ENCODE peak calls at places on chromosomes 3 and 15, in seven cellular contexts. One of them, this sample, is unnamed.

GRCh38 chr15:69415381-69415780 is 1.2 kb downstream of the KIF23 start:
- DNase-seq in A673: peak
- DNase-seq in activated CD8-positive, alpha-beta T cell treated with anti-CD3 and anti-CD28 coated beads, Interleukin-2, amount 10 ng/mL, durations not matched to agents 7 days and 5 days: no peak
- DNase-seq in adipocyte: peak
- DNase-seq in GM12878: no peak
- DNase-seq in activated T-cell treated with anti-CD3 and anti-CD28 coated beads, Interleukin-2, amount 50 U/mL, for 1 hour: no peak
- DNase-seq in H1: no peak
- DNase-seq in this sample: no peak

GRCh38 chr3:158105124-158105709 is 1.0 kb downstream of the SHOX2 start:
- DNase-seq in H1: peak
- DNase-seq in A673: no peak
- DNase-seq in activated CD8-positive, alpha-beta T cell treated with anti-CD3 and anti-CD28 coated beads, Interleukin-2, amount 10 ng/mL, durations not matched to agents 7 days and 5 days: no peak
- DNase-seq in activated T-cell treated with anti-CD3 and anti-CD28 coated beads, Interleukin-2, amount 50 U/mL, for 1 hour: no peak
- DNase-seq in GM12878: no peak
- DNase-seq in adipocyte: peak
- DNase-seq in this sample: no peak

GRCh38 chr3:192816274-192816853 is 89.0 kb upstream of the FGF12 start:
- DNase-seq in GM12878: no peak
- DNase-seq in A673: peak
- DNase-seq in H1: no peak
- DNase-seq in adipocyte: peak
- DNase-seq in activated CD8-positive, alpha-beta T cell treated with anti-CD3 and anti-CD28 coated beads, Interleukin-2, amount 10 ng/mL, durations not matched to agents 7 days and 5 days: no peak
- DNase-seq in activated T-cell treated with anti-CD3 and anti-CD28 coated beads, Interleukin-2, amount 50 U/mL, for 1 hour: no peak
- DNase-seq in this sample: no peak

GRCh38 chr3:57397175-57398026 is 104.9 kb upstream of the ASB14 start:
- DNase-seq in A673: peak
- DNase-seq in adipocyte: peak
- DNase-seq in activated CD8-positive, alpha-beta T cell treated with anti-CD3 and anti-CD28 coated beads, Interleukin-2, amount 10 ng/mL, durations not matched to agents 7 days and 5 days: peak
- DNase-seq in activated T-cell treated with anti-CD3 and anti-CD28 coated beads, Interleukin-2, amount 50 U/mL, for 1 hour: peak
- DNase-seq in H1: peak
- DNase-seq in GM12878: peak
- DNase-seq in this sample: peak

GRCh38 chr3:62718515-62719320 is 156.5 kb downstream of the CADPS start:
- DNase-seq in adipocyte: no peak
- DNase-seq in H1: no peak
- DNase-seq in A673: peak
- DNase-seq in activated CD8-positive, alpha-beta T cell treated with anti-CD3 and anti-CD28 coated beads, Interleukin-2, amount 10 ng/mL, durations not matched to agents 7 days and 5 days: no peak
- DNase-seq in activated T-cell treated with anti-CD3 and anti-CD28 coated beads, Interleukin-2, amount 50 U/mL, for 1 hour: no peak
- DNase-seq in GM12878: no peak
- DNase-seq in this sample: no peak

GRCh38 chr3:14467723-14468620 is 65.6 kb downstream of the SLC6A6 start:
- DNase-seq in GM12878: no peak
- DNase-seq in adipocyte: peak
- DNase-seq in activated CD8-positive, alpha-beta T cell treated with anti-CD3 and anti-CD28 coated beads, Interleukin-2, amount 10 ng/mL, durations not matched to agents 7 days and 5 days: peak
- DNase-seq in H1: peak
- DNase-seq in activated T-cell treated with anti-CD3 and anti-CD28 coated beads, Interleukin-2, amount 50 U/mL, for 1 hour: peak
- DNase-seq in A673: peak
- DNase-seq in this sample: no peak

GRCh38 chr15:68055224-68055705 is 1.1 kb downstream of the PIAS1 start:
- DNase-seq in adipocyte: peak
- DNase-seq in A673: peak
- DNase-seq in H1: no peak
- DNase-seq in GM12878: peak
- DNase-seq in activated T-cell treated with anti-CD3 and anti-CD28 coated beads, Interleukin-2, amount 50 U/mL, for 1 hour: peak
- DNase-seq in activated CD8-positive, alpha-beta T cell treated with anti-CD3 and anti-CD28 coated beads, Interleukin-2, amount 10 ng/mL, durations not matched to agents 7 days and 5 days: peak
- DNase-seq in this sample: peak

GRCh38 chr3:134846084-134846483 is 51.0 kb downstream of the EPHB1 start:
- DNase-seq in activated T-cell treated with anti-CD3 and anti-CD28 coated beads, Interleukin-2, amount 50 U/mL, for 1 hour: no peak
- DNase-seq in A673: no peak
- DNase-seq in adipocyte: no peak
- DNase-seq in activated CD8-positive, alpha-beta T cell treated with anti-CD3 and anti-CD28 coated beads, Interleukin-2, amount 10 ng/mL, durations not matched to agents 7 days and 5 days: no peak
- DNase-seq in H1: no peak
- DNase-seq in GM12878: no peak
- DNase-seq in this sample: no peak

GRCh38 chr3:133926736-133927542 is 31.3 kb upstream of the RAB6B start:
- DNase-seq in activated CD8-positive, alpha-beta T cell treated with anti-CD3 and anti-CD28 coated beads, Interleukin-2, amount 10 ng/mL, durations not matched to agents 7 days and 5 days: peak
- DNase-seq in A673: peak
- DNase-seq in GM12878: no peak
- DNase-seq in adipocyte: peak
- DNase-seq in H1: peak
- DNase-seq in activated T-cell treated with anti-CD3 and anti-CD28 coated beads, Interleukin-2, amount 50 U/mL, for 1 hour: no peak
- DNase-seq in this sample: no peak

GRCh38 chr3:195178124-195178910 is 92.6 kb downstream of the XXYLT1 start:
- DNase-seq in adipocyte: no peak
- DNase-seq in A673: peak
- DNase-seq in activated CD8-positive, alpha-beta T cell treated with anti-CD3 and anti-CD28 coated beads, Interleukin-2, amount 10 ng/mL, durations not matched to agents 7 days and 5 days: no peak
- DNase-seq in activated T-cell treated with anti-CD3 and anti-CD28 coated beads, Interleukin-2, amount 50 U/mL, for 1 hour: no peak
- DNase-seq in GM12878: no peak
- DNase-seq in H1: no peak
- DNase-seq in this sample: no peak

GRCh38 chr3:155411500-155412223 is 118.2 kb upstream of the STRIT1 start:
- DNase-seq in activated CD8-positive, alpha-beta T cell treated with anti-CD3 and anti-CD28 coated beads, Interleukin-2, amount 10 ng/mL, durations not matched to agents 7 days and 5 days: peak
- DNase-seq in A673: peak
- DNase-seq in adipocyte: no peak
- DNase-seq in GM12878: no peak
- DNase-seq in H1: no peak
- DNase-seq in activated T-cell treated with anti-CD3 and anti-CD28 coated beads, Interleukin-2, amount 50 U/mL, for 1 hour: no peak
- DNase-seq in this sample: no peak

GRCh38 chr15:81197688-81198281 is 1.1 kb downstream of the IL16 start:
- DNase-seq in A673: no peak
- DNase-seq in activated CD8-positive, alpha-beta T cell treated with anti-CD3 and anti-CD28 coated beads, Interleukin-2, amount 10 ng/mL, durations not matched to agents 7 days and 5 days: no peak
- DNase-seq in H1: no peak
- DNase-seq in adipocyte: no peak
- DNase-seq in GM12878: no peak
- DNase-seq in activated T-cell treated with anti-CD3 and anti-CD28 coated beads, Interleukin-2, amount 50 U/mL, for 1 hour: no peak
- DNase-seq in this sample: no peak

GRCh38 chr3:130729154-130729553 is 17.5 kb downstream of the PIK3R4 start:
- DNase-seq in adipocyte: no peak
- DNase-seq in activated CD8-positive, alpha-beta T cell treated with anti-CD3 and anti-CD28 coated beads, Interleukin-2, amount 10 ng/mL, durations not matched to agents 7 days and 5 days: no peak
- DNase-seq in activated T-cell treated with anti-CD3 and anti-CD28 coated beads, Interleukin-2, amount 50 U/mL, for 1 hour: no peak
- DNase-seq in GM12878: no peak
- DNase-seq in A673: no peak
- DNase-seq in H1: no peak
- DNase-seq in this sample: no peak

GRCh38 chr3:62052331-62052730 is 321.0 kb downstream of the FEZF2 start:
- DNase-seq in A673: no peak
- DNase-seq in GM12878: no peak
- DNase-seq in activated CD8-positive, alpha-beta T cell treated with anti-CD3 and anti-CD28 coated beads, Interleukin-2, amount 10 ng/mL, durations not matched to agents 7 days and 5 days: no peak
- DNase-seq in H1: no peak
- DNase-seq in activated T-cell treated with anti-CD3 and anti-CD28 coated beads, Interleukin-2, amount 50 U/mL, for 1 hour: no peak
- DNase-seq in adipocyte: no peak
- DNase-seq in this sample: no peak

GRCh38 chr3:117955196-117955595 is 1079.5 kb downstream of the IGSF11 start:
- DNase-seq in activated CD8-positive, alpha-beta T cell treated with anti-CD3 and anti-CD28 coated beads, Interleukin-2, amount 10 ng/mL, durations not matched to agents 7 days and 5 days: no peak
- DNase-seq in adipocyte: peak
- DNase-seq in GM12878: no peak
- DNase-seq in activated T-cell treated with anti-CD3 and anti-CD28 coated beads, Interleukin-2, amount 50 U/mL, for 1 hour: no peak
- DNase-seq in A673: no peak
- DNase-seq in H1: no peak
- DNase-seq in this sample: no peak

GRCh38 chr3:127740136-127740915 is 67.6 kb downstream of the ABTB1 start:
- DNase-seq in A673: no peak
- DNase-seq in GM12878: no peak
- DNase-seq in H1: no peak
- DNase-seq in adipocyte: no peak
- DNase-seq in activated CD8-positive, alpha-beta T cell treated with anti-CD3 and anti-CD28 coated beads, Interleukin-2, amount 10 ng/mL, durations not matched to agents 7 days and 5 days: no peak
- DNase-seq in activated T-cell treated with anti-CD3 and anti-CD28 coated beads, Interleukin-2, amount 50 U/mL, for 1 hour: no peak
- DNase-seq in this sample: no peak

GRCh38 chr3:64801856-64802255 is 114.1 kb upstream of the ADAMTS9 start:
- DNase-seq in activated CD8-positive, alpha-beta T cell treated with anti-CD3 and anti-CD28 coated beads, Interleukin-2, amount 10 ng/mL, durations not matched to agents 7 days and 5 days: no peak
- DNase-seq in A673: no peak
- DNase-seq in H1: no peak
- DNase-seq in activated T-cell treated with anti-CD3 and anti-CD28 coated beads, Interleukin-2, amount 50 U/mL, for 1 hour: no peak
- DNase-seq in GM12878: no peak
- DNase-seq in adipocyte: no peak
- DNase-seq in this sample: no peak

GRCh38 chr15:68658151-68658550 is 79.4 kb downstream of the CORO2B start:
- DNase-seq in activated T-cell treated with anti-CD3 and anti-CD28 coated beads, Interleukin-2, amount 50 U/mL, for 1 hour: no peak
- DNase-seq in adipocyte: no peak
- DNase-seq in activated CD8-positive, alpha-beta T cell treated with anti-CD3 and anti-CD28 coated beads, Interleukin-2, amount 10 ng/mL, durations not matched to agents 7 days and 5 days: no peak
- DNase-seq in GM12878: no peak
- DNase-seq in A673: no peak
- DNase-seq in H1: no peak
- DNase-seq in this sample: no peak

GRCh38 chr3:152719264-152719663 is 115.7 kb upstream of the P2RY1 start:
- DNase-seq in H1: no peak
- DNase-seq in activated CD8-positive, alpha-beta T cell treated with anti-CD3 and anti-CD28 coated beads, Interleukin-2, amount 10 ng/mL, durations not matched to agents 7 days and 5 days: no peak
- DNase-seq in activated T-cell treated with anti-CD3 and anti-CD28 coated beads, Interleukin-2, amount 50 U/mL, for 1 hour: no peak
- DNase-seq in GM12878: no peak
- DNase-seq in A673: peak
- DNase-seq in adipocyte: no peak
- DNase-seq in this sample: no peak

GRCh38 chr3:87287025-87287424 is 10.6 kb upstream of the POU1F1 start:
- DNase-seq in adipocyte: no peak
- DNase-seq in H1: no peak
- DNase-seq in activated T-cell treated with anti-CD3 and anti-CD28 coated beads, Interleukin-2, amount 50 U/mL, for 1 hour: no peak
- DNase-seq in GM12878: no peak
- DNase-seq in A673: no peak
- DNase-seq in activated CD8-positive, alpha-beta T cell treated with anti-CD3 and anti-CD28 coated beads, Interleukin-2, amount 10 ng/mL, durations not matched to agents 7 days and 5 days: no peak
- DNase-seq in this sample: no peak

GRCh38 chr3:176376531-176376930 is 820.8 kb downstream of the TBL1XR1 start:
- DNase-seq in A673: no peak
- DNase-seq in H1: no peak
- DNase-seq in activated CD8-positive, alpha-beta T cell treated with anti-CD3 and anti-CD28 coated beads, Interleukin-2, amount 10 ng/mL, durations not matched to agents 7 days and 5 days: no peak
- DNase-seq in adipocyte: no peak
- DNase-seq in activated T-cell treated with anti-CD3 and anti-CD28 coated beads, Interleukin-2, amount 50 U/mL, for 1 hour: no peak
- DNase-seq in GM12878: no peak
- DNase-seq in this sample: no peak

GRCh38 chr15:63186065-63186464 is 3.3 kb upstream of the RAB8B start:
- DNase-seq in H1: no peak
- DNase-seq in activated CD8-positive, alpha-beta T cell treated with anti-CD3 and anti-CD28 coated beads, Interleukin-2, amount 10 ng/mL, durations not matched to agents 7 days and 5 days: no peak
- DNase-seq in GM12878: no peak
- DNase-seq in adipocyte: peak
- DNase-seq in A673: no peak
- DNase-seq in activated T-cell treated with anti-CD3 and anti-CD28 coated beads, Interleukin-2, amount 50 U/mL, for 1 hour: no peak
- DNase-seq in this sample: no peak

GRCh38 chr3:62065985-62066693 is 307.2 kb downstream of the FEZF2 start:
- DNase-seq in H1: no peak
- DNase-seq in GM12878: no peak
- DNase-seq in A673: no peak
- DNase-seq in activated T-cell treated with anti-CD3 and anti-CD28 coated beads, Interleukin-2, amount 50 U/mL, for 1 hour: no peak
- DNase-seq in adipocyte: peak
- DNase-seq in activated CD8-positive, alpha-beta T cell treated with anti-CD3 and anti-CD28 coated beads, Interleukin-2, amount 10 ng/mL, durations not matched to agents 7 days and 5 days: no peak
- DNase-seq in this sample: no peak

GRCh38 chr3:128973988-128974564 is 19.8 kb downstream of the CFAP92 start:
- DNase-seq in activated T-cell treated with anti-CD3 and anti-CD28 coated beads, Interleukin-2, amount 50 U/mL, for 1 hour: no peak
- DNase-seq in activated CD8-positive, alpha-beta T cell treated with anti-CD3 and anti-CD28 coated beads, Interleukin-2, amount 10 ng/mL, durations not matched to agents 7 days and 5 days: no peak
- DNase-seq in H1: no peak
- DNase-seq in GM12878: no peak
- DNase-seq in A673: no peak
- DNase-seq in adipocyte: no peak
- DNase-seq in this sample: no peak

GRCh38 chr3:127170794-127171193 is 22.1 kb upstream of the PRR23E start:
- DNase-seq in H1: peak
- DNase-seq in A673: no peak
- DNase-seq in adipocyte: peak
- DNase-seq in activated CD8-positive, alpha-beta T cell treated with anti-CD3 and anti-CD28 coated beads, Interleukin-2, amount 10 ng/mL, durations not matched to agents 7 days and 5 days: no peak
- DNase-seq in activated T-cell treated with anti-CD3 and anti-CD28 coated beads, Interleukin-2, amount 50 U/mL, for 1 hour: no peak
- DNase-seq in GM12878: no peak
- DNase-seq in this sample: no peak

GRCh38 chr3:13053915-13054704 is 19.1 kb downstream of the IQSEC1 start:
- DNase-seq in adipocyte: no peak
- DNase-seq in activated CD8-positive, alpha-beta T cell treated with anti-CD3 and anti-CD28 coated beads, Interleukin-2, amount 10 ng/mL, durations not matched to agents 7 days and 5 days: no peak
- DNase-seq in GM12878: no peak
- DNase-seq in A673: no peak
- DNase-seq in H1: no peak
- DNase-seq in activated T-cell treated with anti-CD3 and anti-CD28 coated beads, Interleukin-2, amount 50 U/mL, for 1 hour: no peak
- DNase-seq in this sample: no peak

GRCh38 chr3:172208586-172209332 is 169.4 kb downstream of the FNDC3B start:
- DNase-seq in GM12878: no peak
- DNase-seq in activated T-cell treated with anti-CD3 and anti-CD28 coated beads, Interleukin-2, amount 50 U/mL, for 1 hour: no peak
- DNase-seq in adipocyte: no peak
- DNase-seq in A673: no peak
- DNase-seq in H1: no peak
- DNase-seq in activated CD8-positive, alpha-beta T cell treated with anti-CD3 and anti-CD28 coated beads, Interleukin-2, amount 10 ng/mL, durations not matched to agents 7 days and 5 days: no peak
- DNase-seq in this sample: no peak

GRCh38 chr3:160205606-160206005 is 19.6 kb upstream of the C3orf80 start:
- DNase-seq in activated T-cell treated with anti-CD3 and anti-CD28 coated beads, Interleukin-2, amount 50 U/mL, for 1 hour: no peak
- DNase-seq in activated CD8-positive, alpha-beta T cell treated with anti-CD3 and anti-CD28 coated beads, Interleukin-2, amount 10 ng/mL, durations not matched to agents 7 days and 5 days: no peak
- DNase-seq in A673: no peak
- DNase-seq in GM12878: no peak
- DNase-seq in H1: no peak
- DNase-seq in adipocyte: no peak
- DNase-seq in this sample: no peak

GRCh38 chr3:16290007-16290826 is 25.2 kb downstream of the OXNAD1 start:
- DNase-seq in A673: peak
- DNase-seq in activated T-cell treated with anti-CD3 and anti-CD28 coated beads, Interleukin-2, amount 50 U/mL, for 1 hour: no peak
- DNase-seq in activated CD8-positive, alpha-beta T cell treated with anti-CD3 and anti-CD28 coated beads, Interleukin-2, amount 10 ng/mL, durations not matched to agents 7 days and 5 days: peak
- DNase-seq in GM12878: no peak
- DNase-seq in adipocyte: peak
- DNase-seq in H1: no peak
- DNase-seq in this sample: no peak

GRCh38 chr3:16240229-16241023 is 24.3 kb downstream of the DPH3 start:
- DNase-seq in GM12878: no peak
- DNase-seq in activated T-cell treated with anti-CD3 and anti-CD28 coated beads, Interleukin-2, amount 50 U/mL, for 1 hour: no peak
- DNase-seq in A673: no peak
- DNase-seq in activated CD8-positive, alpha-beta T cell treated with anti-CD3 and anti-CD28 coated beads, Interleukin-2, amount 10 ng/mL, durations not matched to agents 7 days and 5 days: no peak
- DNase-seq in H1: no peak
- DNase-seq in adipocyte: peak
- DNase-seq in this sample: no peak

GRCh38 chr3:109224333-109224732 is 87.8 kb downstream of the C3orf85 start:
- DNase-seq in A673: no peak
- DNase-seq in activated T-cell treated with anti-CD3 and anti-CD28 coated beads, Interleukin-2, amount 50 U/mL, for 1 hour: no peak
- DNase-seq in H1: peak
- DNase-seq in adipocyte: no peak
- DNase-seq in GM12878: no peak
- DNase-seq in activated CD8-positive, alpha-beta T cell treated with anti-CD3 and anti-CD28 coated beads, Interleukin-2, amount 10 ng/mL, durations not matched to agents 7 days and 5 days: no peak
- DNase-seq in this sample: no peak

GRCh38 chr3:97235611-97236315 is 421.4 kb downstream of the EPHA6 start:
- DNase-seq in activated T-cell treated with anti-CD3 and anti-CD28 coated beads, Interleukin-2, amount 50 U/mL, for 1 hour: no peak
- DNase-seq in adipocyte: no peak
- DNase-seq in H1: no peak
- DNase-seq in GM12878: no peak
- DNase-seq in activated CD8-positive, alpha-beta T cell treated with anti-CD3 and anti-CD28 coated beads, Interleukin-2, amount 10 ng/mL, durations not matched to agents 7 days and 5 days: no peak
- DNase-seq in A673: no peak
- DNase-seq in this sample: no peak

GRCh38 chr3:192187485-192188051 is 539.8 kb downstream of the FGF12 start:
- DNase-seq in GM12878: no peak
- DNase-seq in H1: no peak
- DNase-seq in activated T-cell treated with anti-CD3 and anti-CD28 coated beads, Interleukin-2, amount 50 U/mL, for 1 hour: no peak
- DNase-seq in A673: peak
- DNase-seq in activated CD8-positive, alpha-beta T cell treated with anti-CD3 and anti-CD28 coated beads, Interleukin-2, amount 10 ng/mL, durations not matched to agents 7 days and 5 days: no peak
- DNase-seq in adipocyte: no peak
- DNase-seq in this sample: no peak

GRCh38 chr3:98558100-98558499 is 26.3 kb downstream of the GPR15 start:
- DNase-seq in adipocyte: no peak
- DNase-seq in A673: no peak
- DNase-seq in activated T-cell treated with anti-CD3 and anti-CD28 coated beads, Interleukin-2, amount 50 U/mL, for 1 hour: no peak
- DNase-seq in GM12878: no peak
- DNase-seq in activated CD8-positive, alpha-beta T cell treated with anti-CD3 and anti-CD28 coated beads, Interleukin-2, amount 10 ng/mL, durations not matched to agents 7 days and 5 days: no peak
- DNase-seq in H1: no peak
- DNase-seq in this sample: no peak

GRCh38 chr3:131960324-131960723 is 74.5 kb downstream of the CPNE4 start:
- DNase-seq in activated CD8-positive, alpha-beta T cell treated with anti-CD3 and anti-CD28 coated beads, Interleukin-2, amount 10 ng/mL, durations not matched to agents 7 days and 5 days: no peak
- DNase-seq in GM12878: no peak
- DNase-seq in activated T-cell treated with anti-CD3 and anti-CD28 coated beads, Interleukin-2, amount 50 U/mL, for 1 hour: no peak
- DNase-seq in adipocyte: peak
- DNase-seq in H1: no peak
- DNase-seq in A673: no peak
- DNase-seq in this sample: no peak

GRCh38 chr3:35524851-35525250 is 114.5 kb upstream of the ARPP21 start:
- DNase-seq in activated T-cell treated with anti-CD3 and anti-CD28 coated beads, Interleukin-2, amount 50 U/mL, for 1 hour: no peak
- DNase-seq in adipocyte: no peak
- DNase-seq in H1: no peak
- DNase-seq in activated CD8-positive, alpha-beta T cell treated with anti-CD3 and anti-CD28 coated beads, Interleukin-2, amount 10 ng/mL, durations not matched to agents 7 days and 5 days: no peak
- DNase-seq in A673: no peak
- DNase-seq in GM12878: no peak
- DNase-seq in this sample: no peak

GRCh38 chr3:177333535-177334495 is 136.5 kb upstream of the TBL1XR1 start:
- DNase-seq in activated CD8-positive, alpha-beta T cell treated with anti-CD3 and anti-CD28 coated beads, Interleukin-2, amount 10 ng/mL, durations not matched to agents 7 days and 5 days: no peak
- DNase-seq in activated T-cell treated with anti-CD3 and anti-CD28 coated beads, Interleukin-2, amount 50 U/mL, for 1 hour: no peak
- DNase-seq in H1: no peak
- DNase-seq in GM12878: no peak
- DNase-seq in adipocyte: no peak
- DNase-seq in A673: no peak
- DNase-seq in this sample: no peak

GRCh38 chr15:90667063-90667754 is 49.9 kb upstream of the BLM start:
- DNase-seq in activated CD8-positive, alpha-beta T cell treated with anti-CD3 and anti-CD28 coated beads, Interleukin-2, amount 10 ng/mL, durations not matched to agents 7 days and 5 days: no peak
- DNase-seq in GM12878: no peak
- DNase-seq in activated T-cell treated with anti-CD3 and anti-CD28 coated beads, Interleukin-2, amount 50 U/mL, for 1 hour: no peak
- DNase-seq in adipocyte: peak
- DNase-seq in H1: no peak
- DNase-seq in A673: no peak
- DNase-seq in this sample: no peak